ENCODE peak calls at places on chromosomes 2 and 18, in six cellular contexts. F, D, J, L, O and H are unnamed samples.

GRCh38 chr18:63317982-63318881 is 1.3 kb downstream of the BCL2 start:
- DNase-seq in F (no peak), O (no peak), J (no peak), D (peak), L (peak), H (no peak)

GRCh38 chr2:27891063-27891819 is 712 bp downstream of the BABAM2 start:
- DNase-seq in D (peak), O (peak), J (peak), F (peak), L (peak), H (peak)

GRCh38 chr18:13321923-13322322 is 103.4 kb downstream of the LDLRAD4 start:
- DNase-seq in O (no peak), F (no peak), J (no peak), L (no peak), D (no peak), H (no peak)

GRCh38 chr18:55778731-55779460 is 190.9 kb upstream of the TCF4 start:
- DNase-seq in D (no peak), L (no peak), J (peak), F (no peak), O (peak), H (no peak)

GRCh38 chr2:150644298-150645067 is 157.0 kb upstream of the RND3 start:
- DNase-seq in O (peak), L (no peak), D (peak), J (peak), F (peak), H (peak)

GRCh38 chr2:140154271-140154670 is 1374.1 kb upstream of the NXPH2 start:
- DNase-seq in L (no peak), D (no peak), F (no peak), O (no peak), J (no peak), H (no peak)

GRCh38 chr2:36482576-36483214 is 115.3 kb downstream of the FEZ2 start:
- DNase-seq in D (peak), F (no peak), L (no peak), J (peak), O (peak), H (peak)

GRCh38 chr2:26557244-26557925 is 79.5 kb upstream of the OTOF start:
- DNase-seq in F (no peak), D (no peak), O (no peak), L (no peak), J (no peak), H (no peak)

GRCh38 chr18:64409511-64409910 is 260.6 kb upstream of the LINC00305 start:
- DNase-seq in L (no peak), D (peak), O (no peak), J (peak), F (no peak), H (peak)

GRCh38 chr2:233129351-233129978 is 69.3 kb downstream of the INPP5D start:
- DNase-seq in L (no peak), D (no peak), F (no peak), J (no peak), O (no peak), H (no peak)

GRCh38 chr2:69482471-69482870 is 45.2 kb upstream of the NFU1 start:
- DNase-seq in L (no peak), D (no peak), J (no peak), O (no peak), F (no peak), H (no peak)

GRCh38 chr2:45145073-45145899 is 136.0 kb upstream of the SIX2 start:
- DNase-seq in L (no peak), D (no peak), J (no peak), O (no peak), F (no peak), H (no peak)

GRCh38 chr2:56088411-56088810 is 95.4 kb upstream of the CCDC85A start:
- DNase-seq in D (no peak), J (no peak), F (no peak), L (no peak), O (peak), H (peak)

GRCh38 chr2:5803547-5803946 is 111.4 kb downstream of the SOX11 start:
- DNase-seq in J (no peak), L (no peak), O (peak), D (no peak), F (no peak), H (no peak)

GRCh38 chr2:120599064-120599463 is 136.6 kb upstream of the GLI2 start:
- DNase-seq in J (no peak), O (no peak), L (no peak), D (no peak), F (no peak), H (no peak)

GRCh38 chr2:166695154-166695553 is 193.1 kb upstream of the XIRP2 start:
- DNase-seq in O (no peak), J (no peak), F (no peak), D (no peak), L (no peak), H (no peak)

GRCh38 chr18:32770181-32770650 is 2.6 kb downstream of the KLHL14 start:
- DNase-seq in F (no peak), D (peak), O (no peak), L (no peak), J (no peak), H (no peak)

GRCh38 chr18:32769242-32770180 is 3.3 kb downstream of the KLHL14 start:
- DNase-seq in O (no peak), F (no peak), L (no peak), J (no peak), D (peak), H (no peak)

GRCh38 chr18:32771871-32772499 is 838 bp downstream of the KLHL14 start:
- DNase-seq in F (no peak), J (no peak), O (no peak), D (peak), L (no peak), H (no peak)

GRCh38 chr18:32771169-32771751 is 1.6 kb downstream of the KLHL14 start:
- DNase-seq in L (no peak), F (no peak), J (no peak), D (peak), O (no peak), H (no peak)

GRCh38 chr18:32770651-32771168 is 2.1 kb downstream of the KLHL14 start:
- DNase-seq in J (no peak), L (no peak), O (no peak), F (no peak), D (peak), H (no peak)
- H3K4me3 ChIP-seq in J (no peak), L (peak), O (no peak), F (no peak), D (peak), H (peak)

GRCh38 chr2:38466409-38466808 is 89.3 kb upstream of the ATL2 start:
- DNase-seq in F (no peak), O (no peak), D (no peak), J (no peak), L (no peak), H (no peak)
- TF ChIP-seq CTCF in F (no peak), O (no peak), D (no peak), J (no peak), L (no peak), H (no peak)

GRCh38 chr2:239308696-239309397 is 92.0 kb downstream of the HDAC4 start:
- DNase-seq in D (peak), O (peak), L (no peak), J (peak), F (peak), H (peak)
- H3K4me3 ChIP-seq in D (no peak), O (peak), L (peak), J (peak), F (peak), H (peak)

DNA sequence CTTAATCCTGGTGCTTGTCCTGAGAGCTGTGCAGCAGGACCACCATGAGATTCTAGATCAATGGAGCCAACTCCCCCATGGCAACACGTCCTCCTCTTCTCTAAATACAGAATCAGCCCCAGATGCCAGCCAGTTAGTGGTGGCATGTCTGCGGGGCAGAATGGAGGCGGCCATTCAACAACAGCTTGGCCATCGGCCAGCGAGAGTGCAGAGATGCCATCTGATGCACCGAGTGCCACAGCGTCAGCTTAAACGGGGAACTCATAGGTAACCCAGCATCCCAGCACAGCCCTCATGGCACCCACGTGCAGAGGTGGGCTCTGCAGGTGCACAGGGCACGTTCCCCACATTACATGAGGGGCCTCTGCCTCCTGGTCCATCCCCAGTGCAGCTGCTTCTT is 227.8 kb downstream of the MYT1L start:
- DNase-seq in D (no peak), F (no peak), O (no peak), J (no peak), L (no peak), H (no peak)
- TF ChIP-seq CTCF in D (no peak), F (no peak), O (no peak), J (no peak), L (no peak), H (no peak)